ENCODE peak calls at places on chromosome 3, in six cellular contexts. Z is astrocyte of the spinal cord, M is kidney, S is choroid plexus epithelial cell, G is fibroblast of pulmonary artery, Y is GM06990. B is an unnamed sample.
A peak's percentile ranks its signal among the peaks of the same experiment; 100 is the strongest.

GRCh38 chr3:39435006-39435748 is 28.7 kb downstream of the RPSA start:
- DNase-seq in Z (no peak), M (no peak), S (no peak), G (no peak), Y (no peak), B (no peak)

GRCh38 chr3:169410430-169410829 is 253.1 kb downstream of the MECOM start:
- DNase-seq in Z (no peak), M (no peak), S (no peak), G (peak; percentile 60), Y (no peak), B (no peak)

GRCh38 chr3:31462050-31462569 is 70.6 kb upstream of the STT3B start:
- DNase-seq in Z (no peak), M (no peak), S (peak; percentile 23), G (peak; percentile 10), Y (peak; percentile 44), B (no peak)

GRCh38 chr3:185175370-185175987 is 22.6 kb upstream of the C3orf70 start:
- DNase-seq in Z (peak; percentile 14), M (peak; percentile 77), S (peak; percentile 65), G (peak; percentile 61), Y (peak; percentile 73), B (no peak)

GRCh38 chr3:24683090-24683489 is 188.4 kb upstream of the THRB start:
- DNase-seq in Z (no peak), M (no peak), S (peak; percentile 58), G (no peak), Y (no peak), B (no peak)

GRCh38 chr3:130906374-130906995 is 12.6 kb downstream of the ATP2C1 start:
- DNase-seq in Z (peak; percentile 26), M (no peak), S (peak; percentile 54), G (peak; percentile 39), Y (no peak), B (no peak)

GRCh38 chr3:59541352-59541751 is 491.5 kb upstream of the CFAP20DC start:
- DNase-seq in Z (no peak), M (no peak), S (no peak), G (no peak), Y (no peak), B (no peak)

GRCh38 chr3:53709856-53710674 is 136.2 kb downstream of the CHDH start:
- DNase-seq in Z (peak; percentile 69), M (no peak), S (peak; percentile 80), G (peak; percentile 73), Y (peak; percentile 58), B (no peak)

GRCh38 chr3:116441652-116442051 is 3.6 kb downstream of the LSAMP start:
- DNase-seq in Z (peak; percentile 53), M (no peak), S (no peak), G (no peak), Y (no peak), B (no peak)

GRCh38 chr3:124800511-124801374 is 70.5 kb downstream of the UMPS start:
- DNase-seq in Z (peak; percentile 71), M (no peak), S (peak; percentile 77), G (peak; percentile 81), Y (no peak), B (no peak)

GRCh38 chr3:194061421-194062029 is 74.4 kb upstream of the HES1 start:
- DNase-seq in Z (no peak), M (no peak), S (no peak), G (no peak), Y (no peak), B (no peak)

GRCh38 chr3:52181543-52181942 is 16.4 kb upstream of the ALAS1 start:
- DNase-seq in Z (no peak), M (no peak), S (peak; percentile 58), G (peak; percentile 78), Y (no peak), B (no peak)

GRCh38 chr3:181250714-181251113 is 261.2 kb upstream of the DNAJC19 start:
- DNase-seq in Z (no peak), M (no peak), S (no peak), G (no peak), Y (no peak), B (no peak)

GRCh38 chr3:36075491-36075890 is 304.8 kb upstream of the STAC start:
- DNase-seq in Z (peak; percentile 13), M (no peak), S (no peak), G (no peak), Y (no peak), B (peak; percentile 55)

GRCh38 chr3:117736851-117737250 is 1027.3 kb downstream of the TUSC7 start:
- DNase-seq in Z (peak; percentile 9), M (no peak), S (peak; percentile 68), G (peak; percentile 9), Y (no peak), B (no peak)

GRCh38 chr3:122021811-122022401 is at the start of gene ILDR1:
- DNase-seq in Z (no peak), M (peak; percentile 84), S (no peak), G (no peak), Y (peak; percentile 80), B (no peak)

GRCh38 chr3:40617084-40617483 is 92.3 kb downstream of the ZNF621 start:
- DNase-seq in Z (no peak), M (no peak), S (no peak), G (no peak), Y (no peak), B (no peak)

GRCh38 chr3:52422669-52423068 is 22.2 kb downstream of the SEMA3G start:
- DNase-seq in Z (no peak), M (peak; percentile 35), S (no peak), G (no peak), Y (no peak), B (no peak)

GRCh38 chr3:129603561-129603942 is 2.9 kb downstream of the PLXND1 start:
- DNase-seq in Z (no peak), M (no peak), S (no peak), G (no peak), Y (no peak), B (no peak)
- H3K4me3 ChIP-seq in Z (peak overlapping the region; percentile 61), M (peak overlapping the region; percentile 79), S (peak overlapping the region; percentile 72), G (peak overlapping the region; percentile 90), Y (no peak overlapping the region), B (no peak overlapping the region)

GRCh38 chr3:174068035-174068434 is 670.5 kb downstream of the NLGN1 start:
- DNase-seq in Z (no peak), M (no peak), S (no peak), G (no peak), Y (no peak), B (no peak)
- H3K4me3 ChIP-seq in Z (no peak overlapping the region), M (no peak overlapping the region), S (no peak overlapping the region), G (no peak overlapping the region), Y (no peak overlapping the region), B (no peak overlapping the region)

GRCh38 chr3:167734498-167735232 is at the start of gene PDCD10:
- DNase-seq in Z (peak; percentile 99), M (peak; percentile 99), S (peak; percentile 99), G (peak; percentile 99), Y (peak; percentile 96), B (peak; percentile 93)

GRCh38 chr3:167735233-167736107 is at the start of gene SERPINI1:
- DNase-seq in Z (peak; percentile 92), M (peak; percentile 95), S (peak; percentile 94), G (peak; percentile 92), Y (no peak), B (peak; percentile 66)

GRCh38 chr3:167732313-167733065 is 2.2 kb downstream of the PDCD10 start:
- DNase-seq in Z (no peak), M (no peak), S (no peak), G (no peak), Y (no peak), B (no peak)

GRCh38 chr3:167736264-167736787 is 805 bp downstream of the SERPINI1 start:
- DNase-seq in Z (no peak), M (no peak), S (no peak), G (no peak), Y (no peak), B (no peak)

GRCh38 chr3:167733961-167734497 is 663 bp downstream of the PDCD10 start:
- DNase-seq in Z (peak; percentile 7), M (no peak), S (peak; percentile 26), G (peak; percentile 22), Y (no peak), B (no peak)
- H3K4me3 ChIP-seq in Z (peak overlapping the region; percentile 96), M (peak overlapping the region; percentile 92), S (peak overlapping the region; percentile 98), G (peak overlapping the region; percentile 82), Y (peak overlapping the region; percentile 74), B (peak overlapping the region; percentile 92)

GRCh38 chr3:195073866-195074860 is 196.8 kb downstream of the XXYLT1 start:
- DNase-seq in Z (no peak), M (peak; percentile 45), S (no peak), G (no peak), Y (no peak), B (no peak)
- H3K4me3 ChIP-seq in Z (no peak overlapping the region), M (no peak overlapping the region), S (no peak overlapping the region), G (no peak overlapping the region), Y (no peak overlapping the region), B (no peak overlapping the region)

GRCh38 chr3:16514799-16515353 is 1.4 kb upstream of the RFTN1 start:
- DNase-seq in Z (no peak), M (no peak), S (no peak), G (no peak), Y (no peak), B (no peak)
- H3K4me3 ChIP-seq in Z (no peak overlapping the region), M (no peak overlapping the region), S (no peak overlapping the region), G (no peak overlapping the region), Y (peak overlapping the region; percentile 82), B (no peak overlapping the region)

DNA sequence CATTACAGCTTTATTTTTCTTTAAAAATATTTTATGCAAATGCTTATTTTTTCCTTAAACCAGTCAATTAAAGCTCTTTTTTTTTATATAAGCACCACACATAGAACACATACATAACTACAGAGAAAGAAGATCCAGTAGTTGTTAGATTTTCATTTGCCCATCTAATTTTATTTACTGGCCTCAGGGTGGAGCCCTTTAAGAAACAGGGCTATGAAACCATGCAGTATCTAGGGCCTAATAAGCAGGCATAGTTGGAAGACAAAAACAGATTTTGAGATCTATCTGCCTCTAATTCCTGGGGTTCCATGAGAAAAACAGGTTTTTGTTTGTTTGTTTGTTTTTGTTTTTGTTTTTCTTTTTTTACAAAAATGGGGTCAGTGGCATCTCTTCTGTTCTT is 120.6 kb downstream of the BCHE start:
- DNase-seq in Z (no peak), M (no peak), S (no peak), G (no peak), Y (no peak), B (no peak)
- H3K4me3 ChIP-seq in Z (no peak overlapping the region), M (no peak overlapping the region), S (no peak overlapping the region), G (no peak overlapping the region), Y (no peak overlapping the region), B (no peak overlapping the region)

B was measured in epithelial cell of proximal tubule.